ENCODE peak calls at places on chromosomes 3 and 15, in six cellular contexts. One of them, this sample, is unnamed.

GRCh38 chr15:77057650-77058049 is 13.3 kb downstream of the TSPAN3 start:
- DNase-seq in colonic mucosa: no peak
- DNase-seq in astrocyte of the spinal cord: no peak
- DNase-seq in neural progenitor cell: no peak
- DNase-seq in dorsolateral prefrontal cortex: no peak
- DNase-seq in lung: no peak
- DNase-seq in this sample: no peak

GRCh38 chr3:112926000-112926399 is 48.9 kb downstream of the CD200R1 start:
- DNase-seq in colonic mucosa: no peak
- DNase-seq in astrocyte of the spinal cord: no peak
- DNase-seq in neural progenitor cell: no peak
- DNase-seq in dorsolateral prefrontal cortex: no peak
- DNase-seq in lung: no peak
- DNase-seq in this sample: no peak

GRCh38 chr15:81865850-81866537 is 179.8 kb downstream of the MEX3B start:
- DNase-seq in colonic mucosa: no peak
- DNase-seq in astrocyte of the spinal cord: no peak
- DNase-seq in neural progenitor cell: no peak
- DNase-seq in dorsolateral prefrontal cortex: no peak
- DNase-seq in lung: peak
- DNase-seq in this sample: no peak

GRCh38 chr3:37785718-37786117 is 76.0 kb upstream of the CTDSPL start:
- DNase-seq in colonic mucosa: peak
- DNase-seq in astrocyte of the spinal cord: no peak
- DNase-seq in neural progenitor cell: no peak
- DNase-seq in dorsolateral prefrontal cortex: no peak
- DNase-seq in lung: no peak
- DNase-seq in this sample: no peak

GRCh38 chr3:28140664-28141063 is 100.8 kb upstream of the CMC1 start:
- DNase-seq in colonic mucosa: no peak
- DNase-seq in astrocyte of the spinal cord: no peak
- DNase-seq in neural progenitor cell: no peak
- DNase-seq in dorsolateral prefrontal cortex: no peak
- DNase-seq in lung: no peak
- DNase-seq in this sample: no peak

GRCh38 chr15:55694652-55695150 is 48.3 kb downstream of the PRTG start:
- DNase-seq in colonic mucosa: peak
- DNase-seq in astrocyte of the spinal cord: peak
- DNase-seq in neural progenitor cell: peak
- DNase-seq in dorsolateral prefrontal cortex: no peak
- DNase-seq in lung: no peak
- DNase-seq in this sample: peak

GRCh38 chr3:198071602-198072285 is 111.7 kb downstream of the LMLN start:
- DNase-seq in colonic mucosa: no peak
- DNase-seq in astrocyte of the spinal cord: peak
- DNase-seq in neural progenitor cell: peak
- DNase-seq in dorsolateral prefrontal cortex: no peak
- DNase-seq in lung: no peak
- DNase-seq in this sample: peak

GRCh38 chr3:158532099-158532734 is 38.8 kb upstream of the MLF1 start:
- DNase-seq in colonic mucosa: no peak
- DNase-seq in astrocyte of the spinal cord: peak
- DNase-seq in neural progenitor cell: peak
- DNase-seq in dorsolateral prefrontal cortex: no peak
- DNase-seq in lung: no peak
- DNase-seq in this sample: peak

GRCh38 chr15:58182460-58183163 is 44.4 kb downstream of the AQP9 start:
- DNase-seq in colonic mucosa: no peak
- DNase-seq in astrocyte of the spinal cord: peak
- DNase-seq in neural progenitor cell: peak
- DNase-seq in dorsolateral prefrontal cortex: peak
- DNase-seq in lung: no peak
- DNase-seq in this sample: peak

GRCh38 chr3:151788401-151788800 is 25.5 kb upstream of the AADAC start:
- DNase-seq in colonic mucosa: no peak
- DNase-seq in astrocyte of the spinal cord: no peak
- DNase-seq in neural progenitor cell: no peak
- DNase-seq in dorsolateral prefrontal cortex: no peak
- DNase-seq in lung: no peak
- DNase-seq in this sample: no peak

GRCh38 chr15:74541494-74542191 is 623 bp downstream of the ARID3B start:
- DNase-seq in colonic mucosa: peak
- DNase-seq in astrocyte of the spinal cord: peak
- DNase-seq in neural progenitor cell: peak
- DNase-seq in dorsolateral prefrontal cortex: peak
- DNase-seq in lung: peak
- DNase-seq in this sample: peak

GRCh38 chr15:48073881-48074280 is 46.9 kb upstream of the SLC24A5 start:
- DNase-seq in colonic mucosa: no peak
- DNase-seq in astrocyte of the spinal cord: no peak
- DNase-seq in neural progenitor cell: no peak
- DNase-seq in dorsolateral prefrontal cortex: no peak
- DNase-seq in lung: no peak
- DNase-seq in this sample: no peak

GRCh38 chr15:62887113-62887570 is 155.4 kb upstream of the TPM1 start:
- DNase-seq in colonic mucosa: no peak
- DNase-seq in astrocyte of the spinal cord: peak
- DNase-seq in neural progenitor cell: no peak
- DNase-seq in dorsolateral prefrontal cortex: no peak
- DNase-seq in lung: no peak
- DNase-seq in this sample: no peak

GRCh38 chr15:40439461-40440299 is 1.1 kb upstream of the BAHD1 start:
- DNase-seq in colonic mucosa: peak
- DNase-seq in astrocyte of the spinal cord: no peak
- DNase-seq in neural progenitor cell: peak
- DNase-seq in dorsolateral prefrontal cortex: peak
- DNase-seq in lung: no peak
- DNase-seq in this sample: peak

GRCh38 chr3:161108840-161109239 is 3.7 kb upstream of the B3GALNT1 start:
- DNase-seq in colonic mucosa: no peak
- DNase-seq in astrocyte of the spinal cord: peak
- DNase-seq in neural progenitor cell: no peak
- DNase-seq in dorsolateral prefrontal cortex: no peak
- DNase-seq in lung: no peak
- DNase-seq in this sample: peak

GRCh38 chr3:54321515-54321914 is 199.2 kb downstream of the CACNA2D3 start:
- DNase-seq in colonic mucosa: peak
- DNase-seq in astrocyte of the spinal cord: no peak
- DNase-seq in neural progenitor cell: peak
- DNase-seq in dorsolateral prefrontal cortex: no peak
- DNase-seq in lung: no peak
- DNase-seq in this sample: no peak

GRCh38 chr15:100129677-100130076 is 212.1 kb downstream of the ADAMTS17 start:
- DNase-seq in colonic mucosa: no peak
- DNase-seq in astrocyte of the spinal cord: no peak
- DNase-seq in neural progenitor cell: no peak
- DNase-seq in dorsolateral prefrontal cortex: no peak
- DNase-seq in lung: no peak
- DNase-seq in this sample: no peak

GRCh38 chr15:99431661-99432091 is 134.1 kb upstream of the MEF2A start:
- DNase-seq in colonic mucosa: no peak
- DNase-seq in astrocyte of the spinal cord: no peak
- DNase-seq in neural progenitor cell: no peak
- DNase-seq in dorsolateral prefrontal cortex: no peak
- DNase-seq in lung: no peak
- DNase-seq in this sample: no peak

GRCh38 chr3:191382661-191383060 is 52.3 kb upstream of the UTS2B start:
- DNase-seq in colonic mucosa: no peak
- DNase-seq in astrocyte of the spinal cord: no peak
- DNase-seq in neural progenitor cell: no peak
- DNase-seq in dorsolateral prefrontal cortex: no peak
- DNase-seq in lung: no peak
- DNase-seq in this sample: no peak

GRCh38 chr3:98784666-98785600 is 21.8 kb downstream of the ST3GAL6 start:
- DNase-seq in colonic mucosa: no peak
- DNase-seq in astrocyte of the spinal cord: peak
- DNase-seq in neural progenitor cell: no peak
- DNase-seq in dorsolateral prefrontal cortex: no peak
- DNase-seq in lung: no peak
- DNase-seq in this sample: peak

GRCh38 chr3:124592658-124593441 is 137.4 kb upstream of the UMPS start:
- DNase-seq in colonic mucosa: peak
- DNase-seq in astrocyte of the spinal cord: no peak
- DNase-seq in neural progenitor cell: no peak
- DNase-seq in dorsolateral prefrontal cortex: no peak
- DNase-seq in lung: peak
- DNase-seq in this sample: peak

GRCh38 chr3:106635271-106635670 is 742.0 kb upstream of the CCDC54 start:
- DNase-seq in colonic mucosa: no peak
- DNase-seq in astrocyte of the spinal cord: peak
- DNase-seq in neural progenitor cell: no peak
- DNase-seq in dorsolateral prefrontal cortex: no peak
- DNase-seq in lung: no peak
- DNase-seq in this sample: peak

GRCh38 chr3:46692566-46692983 is 904 bp downstream of the ALS2CL start:
- DNase-seq in colonic mucosa: peak
- DNase-seq in astrocyte of the spinal cord: no peak
- DNase-seq in neural progenitor cell: peak
- DNase-seq in dorsolateral prefrontal cortex: no peak
- DNase-seq in lung: peak
- DNase-seq in this sample: peak

DNA sequence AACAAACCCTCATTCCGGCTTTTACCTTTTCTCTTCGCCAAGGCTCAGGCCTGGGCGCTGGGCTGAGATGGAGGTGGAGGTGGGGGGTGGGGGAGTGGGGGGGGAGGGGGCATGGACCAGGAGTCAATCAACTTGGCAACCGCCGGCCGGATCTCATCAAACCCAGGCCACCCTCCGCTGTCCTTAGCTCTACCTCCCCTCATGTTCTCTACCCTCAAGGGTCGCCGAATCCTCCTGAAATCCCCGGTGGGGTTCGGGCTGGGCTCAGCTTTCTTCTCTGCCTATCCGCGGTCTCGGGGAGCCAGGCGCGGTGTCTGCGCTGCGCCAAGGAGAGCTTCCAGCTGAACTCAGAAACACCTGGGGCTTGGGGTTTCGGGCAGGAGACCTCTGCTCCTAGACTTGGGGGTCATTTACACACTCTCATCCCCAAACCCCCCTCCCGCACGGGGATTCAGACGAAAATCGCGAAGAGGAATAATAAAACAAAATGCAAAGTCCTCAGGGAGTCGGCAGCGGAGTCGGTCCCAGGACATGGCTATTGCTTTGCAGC is 2.5 kb downstream of the ONECUT1 start:
- DNase-seq in colonic mucosa: no peak
- DNase-seq in astrocyte of the spinal cord: no peak
- DNase-seq in neural progenitor cell: peak
- DNase-seq in dorsolateral prefrontal cortex: no peak
- DNase-seq in lung: no peak
- DNase-seq in this sample: no peak
- H3K4me3 ChIP-seq in colonic mucosa: no peak
- H3K4me3 ChIP-seq in astrocyte of the spinal cord: no peak
- H3K4me3 ChIP-seq in neural progenitor cell: peak
- H3K4me3 ChIP-seq in dorsolateral prefrontal cortex: no peak
- H3K4me3 ChIP-seq in lung: no peak
- H3K4me3 ChIP-seq in this sample: no peak

GRCh38 chr15:33988384-33988783 is 20.1 kb downstream of the CHRM5 start:
- DNase-seq in colonic mucosa: no peak
- DNase-seq in astrocyte of the spinal cord: no peak
- DNase-seq in neural progenitor cell: no peak
- DNase-seq in dorsolateral prefrontal cortex: no peak
- DNase-seq in lung: no peak
- DNase-seq in this sample: no peak

DNA sequence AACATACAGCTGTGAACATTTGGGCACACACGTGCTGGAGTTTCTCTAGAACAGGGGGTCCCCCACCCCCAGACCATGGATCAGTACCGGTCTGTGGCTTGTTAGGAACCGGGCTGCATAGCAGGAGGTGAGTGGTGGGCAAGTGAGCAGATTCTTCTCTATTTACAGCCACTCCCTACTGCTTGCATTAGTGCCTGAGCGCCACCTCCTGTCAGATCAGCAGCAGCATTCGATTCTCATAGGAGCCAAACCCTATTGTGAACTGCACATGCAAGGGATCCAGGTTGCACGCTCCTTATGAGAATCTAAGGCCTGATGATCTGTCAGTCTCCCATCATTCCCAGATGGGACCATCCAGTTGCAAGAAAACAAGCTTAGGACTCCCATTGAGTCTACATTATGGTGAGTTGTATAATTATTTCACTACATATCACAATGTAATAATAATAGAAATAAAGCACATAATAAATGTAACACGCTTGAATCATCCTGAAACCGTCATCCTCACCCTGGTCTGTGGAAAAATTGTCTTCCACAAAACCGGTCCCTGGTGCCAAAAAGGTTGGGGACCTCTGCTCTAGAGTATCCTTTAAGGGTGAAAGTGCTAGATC is 25.8 kb downstream of the CHRM5 start:
- DNase-seq in colonic mucosa: no peak
- DNase-seq in astrocyte of the spinal cord: peak
- DNase-seq in neural progenitor cell: peak
- DNase-seq in dorsolateral prefrontal cortex: no peak
- DNase-seq in lung: no peak
- DNase-seq in this sample: peak
- TF ChIP-seq CTCF in colonic mucosa: no peak
- TF ChIP-seq CTCF in astrocyte of the spinal cord: peak
- TF ChIP-seq CTCF in neural progenitor cell: peak
- TF ChIP-seq CTCF in dorsolateral prefrontal cortex: peak
- TF ChIP-seq CTCF in lung: no peak
- TF ChIP-seq CTCF in this sample: peak

DNA sequence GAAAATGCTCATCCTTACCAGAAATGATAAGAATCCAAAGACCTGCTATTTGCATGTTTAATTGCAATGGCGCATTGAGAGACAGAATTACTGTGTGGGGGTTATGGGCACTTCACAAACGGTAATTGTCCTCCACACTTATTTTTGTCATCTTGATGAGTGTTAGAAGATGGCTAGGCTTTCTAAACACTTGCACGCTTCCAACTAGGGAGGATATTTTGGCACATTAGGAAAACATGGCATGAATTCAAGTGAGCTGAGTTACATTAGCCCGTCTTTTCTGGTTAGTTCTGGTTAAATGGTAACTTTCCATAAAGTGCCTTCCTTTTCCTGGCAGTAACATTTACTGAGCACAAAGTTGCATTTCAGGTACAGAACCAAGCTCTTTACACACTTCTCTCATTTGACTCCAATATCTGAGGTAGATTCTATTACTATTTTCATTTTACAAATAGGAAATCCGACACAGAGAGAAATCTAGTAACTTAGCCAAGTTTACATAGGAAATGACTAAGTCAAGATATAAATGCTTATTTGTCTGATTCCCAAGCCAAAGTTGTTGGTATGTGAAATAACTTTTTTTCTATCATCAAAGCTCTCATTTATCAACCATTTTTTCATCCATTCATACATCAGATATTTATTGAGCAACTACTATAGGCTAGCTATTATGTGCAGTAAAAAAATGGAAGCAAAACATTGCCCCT is 89.4 kb upstream of the MITF start:
- DNase-seq in colonic mucosa: no peak
- DNase-seq in astrocyte of the spinal cord: peak
- DNase-seq in neural progenitor cell: no peak
- DNase-seq in dorsolateral prefrontal cortex: no peak
- DNase-seq in lung: no peak
- DNase-seq in this sample: peak
- H3K4me3 ChIP-seq in colonic mucosa: no peak
- H3K4me3 ChIP-seq in astrocyte of the spinal cord: no peak
- H3K4me3 ChIP-seq in neural progenitor cell: no peak
- H3K4me3 ChIP-seq in dorsolateral prefrontal cortex: no peak
- H3K4me3 ChIP-seq in lung: no peak
- H3K4me3 ChIP-seq in this sample: no peak

GRCh38 chr3:42191443-42191747 is 74.6 kb downstream of the CCK start:
- DNase-seq in colonic mucosa: no peak
- DNase-seq in astrocyte of the spinal cord: no peak
- DNase-seq in neural progenitor cell: no peak
- DNase-seq in dorsolateral prefrontal cortex: no peak
- DNase-seq in lung: no peak
- DNase-seq in this sample: no peak
- TF ChIP-seq CTCF in colonic mucosa: peak
- TF ChIP-seq CTCF in astrocyte of the spinal cord: no peak
- TF ChIP-seq CTCF in neural progenitor cell: no peak
- TF ChIP-seq CTCF in dorsolateral prefrontal cortex: no peak
- TF ChIP-seq CTCF in lung: no peak
- TF ChIP-seq CTCF in this sample: no peak

GRCh38 chr3:133568294-133569014 is 5.0 kb upstream of the CDV3 start:
- DNase-seq in colonic mucosa: no peak
- DNase-seq in astrocyte of the spinal cord: peak
- DNase-seq in neural progenitor cell: no peak
- DNase-seq in dorsolateral prefrontal cortex: no peak
- DNase-seq in lung: no peak
- DNase-seq in this sample: peak
- H3K4me3 ChIP-seq in colonic mucosa: no peak
- H3K4me3 ChIP-seq in astrocyte of the spinal cord: no peak
- H3K4me3 ChIP-seq in neural progenitor cell: no peak
- H3K4me3 ChIP-seq in dorsolateral prefrontal cortex: no peak
- H3K4me3 ChIP-seq in lung: no peak
- H3K4me3 ChIP-seq in this sample: no peak

This sample was measured in bronchial epithelial cell.